ENCODE peak calls at places on chromosomes 5 and 9, in five cellular contexts. One of them, this sample, is unnamed.

GRCh38 chr5:180114304-180115003 is 42.9 kb upstream of the RNF130 start:
- DNase-seq in KBM-7: no peak
- DNase-seq in NCI-H748 treated with DMSO at 0.1 percent for 48 hours: no peak
- DNase-seq in mucosa of gallbladder: no peak
- DNase-seq in transverse colon: no peak
- DNase-seq in this sample: no peak

GRCh38 chr5:134449167-134449566 is 37.5 kb upstream of the CDKN2AIPNL start:
- DNase-seq in KBM-7: no peak
- DNase-seq in NCI-H748 treated with DMSO at 0.1 percent for 48 hours: no peak
- DNase-seq in mucosa of gallbladder: no peak
- DNase-seq in transverse colon: no peak
- DNase-seq in this sample: no peak

GRCh38 chr5:147448766-147449165 is 61.1 kb downstream of the DPYSL3 start:
- DNase-seq in KBM-7: no peak
- DNase-seq in NCI-H748 treated with DMSO at 0.1 percent for 48 hours: no peak
- DNase-seq in mucosa of gallbladder: no peak
- DNase-seq in transverse colon: no peak
- DNase-seq in this sample: no peak

GRCh38 chr9:107312651-107313050 is 29.6 kb downstream of the RAD23B start:
- DNase-seq in KBM-7: no peak
- DNase-seq in NCI-H748 treated with DMSO at 0.1 percent for 48 hours: no peak
- DNase-seq in mucosa of gallbladder: peak
- DNase-seq in transverse colon: no peak
- DNase-seq in this sample: no peak

GRCh38 chr9:120436937-120437592 is 142.9 kb downstream of the CDK5RAP2 start:
- DNase-seq in KBM-7: peak
- DNase-seq in NCI-H748 treated with DMSO at 0.1 percent for 48 hours: no peak
- DNase-seq in mucosa of gallbladder: no peak
- DNase-seq in transverse colon: peak
- DNase-seq in this sample: no peak

GRCh38 chr5:111068208-111068607 is 3.3 kb upstream of the TSLP start:
- DNase-seq in KBM-7: no peak
- DNase-seq in NCI-H748 treated with DMSO at 0.1 percent for 48 hours: no peak
- DNase-seq in mucosa of gallbladder: no peak
- DNase-seq in transverse colon: no peak
- DNase-seq in this sample: no peak

GRCh38 chr5:953535-954449 is 54.8 kb upstream of the NKD2 start:
- DNase-seq in KBM-7: no peak
- DNase-seq in NCI-H748 treated with DMSO at 0.1 percent for 48 hours: no peak
- DNase-seq in mucosa of gallbladder: no peak
- DNase-seq in transverse colon: no peak
- DNase-seq in this sample: no peak

GRCh38 chr9:136808075-136808780 is 480 bp downstream of the RABL6 start:
- DNase-seq in KBM-7: no peak
- DNase-seq in NCI-H748 treated with DMSO at 0.1 percent for 48 hours: no peak
- DNase-seq in mucosa of gallbladder: no peak
- DNase-seq in transverse colon: peak
- DNase-seq in this sample: no peak

GRCh38 chr9:14911046-14911445 is 818 bp upstream of the FREM1 start:
- DNase-seq in KBM-7: no peak
- DNase-seq in NCI-H748 treated with DMSO at 0.1 percent for 48 hours: no peak
- DNase-seq in mucosa of gallbladder: no peak
- DNase-seq in transverse colon: no peak
- DNase-seq in this sample: no peak

GRCh38 chr5:141084487-141084989 is 9.9 kb upstream of the PCDHB2 start:
- DNase-seq in KBM-7: no peak
- DNase-seq in NCI-H748 treated with DMSO at 0.1 percent for 48 hours: peak
- DNase-seq in mucosa of gallbladder: peak
- DNase-seq in transverse colon: peak
- DNase-seq in this sample: no peak

GRCh38 chr5:109454726-109455505 is 45.1 kb upstream of the PJA2 start:
- DNase-seq in KBM-7: no peak
- DNase-seq in NCI-H748 treated with DMSO at 0.1 percent for 48 hours: no peak
- DNase-seq in mucosa of gallbladder: no peak
- DNase-seq in transverse colon: no peak
- DNase-seq in this sample: no peak

GRCh38 chr5:16976625-16977008 is 40.5 kb upstream of the MYO10 start:
- DNase-seq in KBM-7: no peak
- DNase-seq in NCI-H748 treated with DMSO at 0.1 percent for 48 hours: no peak
- DNase-seq in mucosa of gallbladder: no peak
- DNase-seq in transverse colon: no peak
- DNase-seq in this sample: no peak

GRCh38 chr5:761206-761771 is 23.2 kb downstream of the ZDHHC11B start:
- DNase-seq in KBM-7: no peak
- DNase-seq in NCI-H748 treated with DMSO at 0.1 percent for 48 hours: no peak
- DNase-seq in mucosa of gallbladder: no peak
- DNase-seq in transverse colon: no peak
- DNase-seq in this sample: no peak

GRCh38 chr5:133091034-133091433 is 39.2 kb downstream of the HSPA4 start:
- DNase-seq in KBM-7: no peak
- DNase-seq in NCI-H748 treated with DMSO at 0.1 percent for 48 hours: no peak
- DNase-seq in mucosa of gallbladder: no peak
- DNase-seq in transverse colon: no peak
- DNase-seq in this sample: no peak

GRCh38 chr9:893843-894420 is 52.4 kb downstream of the DMRT1 start:
- DNase-seq in KBM-7: peak
- DNase-seq in NCI-H748 treated with DMSO at 0.1 percent for 48 hours: peak
- DNase-seq in mucosa of gallbladder: peak
- DNase-seq in transverse colon: peak
- DNase-seq in this sample: peak

GRCh38 chr9:83934569-83935275 is 13.5 kb upstream of the KIF27 start:
- DNase-seq in KBM-7: peak
- DNase-seq in NCI-H748 treated with DMSO at 0.1 percent for 48 hours: no peak
- DNase-seq in mucosa of gallbladder: no peak
- DNase-seq in transverse colon: no peak
- DNase-seq in this sample: peak

GRCh38 chr9:124795881-124796415 is 19.0 kb downstream of the OLFML2A start:
- DNase-seq in KBM-7: no peak
- DNase-seq in NCI-H748 treated with DMSO at 0.1 percent for 48 hours: no peak
- DNase-seq in mucosa of gallbladder: no peak
- DNase-seq in transverse colon: no peak
- DNase-seq in this sample: no peak

GRCh38 chr5:41414598-41414997 is 95.8 kb downstream of the PLCXD3 start:
- DNase-seq in KBM-7: no peak
- DNase-seq in NCI-H748 treated with DMSO at 0.1 percent for 48 hours: no peak
- DNase-seq in mucosa of gallbladder: peak
- DNase-seq in transverse colon: no peak
- DNase-seq in this sample: no peak

GRCh38 chr5:149913449-149914419 is 30.9 kb downstream of the PDE6A start:
- DNase-seq in KBM-7: peak
- DNase-seq in NCI-H748 treated with DMSO at 0.1 percent for 48 hours: no peak
- DNase-seq in mucosa of gallbladder: no peak
- DNase-seq in transverse colon: no peak
- DNase-seq in this sample: no peak

GRCh38 chr5:149552038-149552494 is 827 bp upstream of the CSNK1A1 start:
- DNase-seq in KBM-7: no peak
- DNase-seq in NCI-H748 treated with DMSO at 0.1 percent for 48 hours: no peak
- DNase-seq in mucosa of gallbladder: no peak
- DNase-seq in transverse colon: no peak
- DNase-seq in this sample: no peak

GRCh38 chr9:99361827-99362226 is 139.7 kb downstream of the SEC61B start:
- DNase-seq in KBM-7: no peak
- DNase-seq in NCI-H748 treated with DMSO at 0.1 percent for 48 hours: no peak
- DNase-seq in mucosa of gallbladder: no peak
- DNase-seq in transverse colon: no peak
- DNase-seq in this sample: no peak

GRCh38 chr9:74570879-74571512 is 73.9 kb downstream of the RORB start:
- DNase-seq in KBM-7: peak
- DNase-seq in NCI-H748 treated with DMSO at 0.1 percent for 48 hours: peak
- DNase-seq in mucosa of gallbladder: no peak
- DNase-seq in transverse colon: no peak
- DNase-seq in this sample: no peak

GRCh38 chr5:60852940-60853339 is 8.9 kb upstream of the ELOVL7 start:
- DNase-seq in KBM-7: no peak
- DNase-seq in NCI-H748 treated with DMSO at 0.1 percent for 48 hours: no peak
- DNase-seq in mucosa of gallbladder: no peak
- DNase-seq in transverse colon: no peak
- DNase-seq in this sample: no peak

GRCh38 chr5:10874561-10874960 is 113.5 kb upstream of the DAP start:
- DNase-seq in KBM-7: no peak
- DNase-seq in NCI-H748 treated with DMSO at 0.1 percent for 48 hours: no peak
- DNase-seq in mucosa of gallbladder: no peak
- DNase-seq in transverse colon: no peak
- DNase-seq in this sample: no peak

GRCh38 chr5:31664566-31664965 is 25.6 kb downstream of the PDZD2 start:
- DNase-seq in KBM-7: peak
- DNase-seq in NCI-H748 treated with DMSO at 0.1 percent for 48 hours: no peak
- DNase-seq in mucosa of gallbladder: no peak
- DNase-seq in transverse colon: no peak
- DNase-seq in this sample: no peak

GRCh38 chr9:88706193-88707112 is 171.5 kb downstream of the NXNL2 start:
- DNase-seq in KBM-7: no peak
- DNase-seq in NCI-H748 treated with DMSO at 0.1 percent for 48 hours: peak
- DNase-seq in mucosa of gallbladder: no peak
- DNase-seq in transverse colon: no peak
- DNase-seq in this sample: no peak

GRCh38 chr9:92438900-92439526 is 14.7 kb upstream of the OMD start:
- DNase-seq in KBM-7: peak
- DNase-seq in NCI-H748 treated with DMSO at 0.1 percent for 48 hours: no peak
- DNase-seq in mucosa of gallbladder: no peak
- DNase-seq in transverse colon: no peak
- DNase-seq in this sample: no peak

This sample was measured in prostate gland.